ENCODE peak calls at places on chromosomes 13 and 19, in eight cellular contexts. L, V, E, C, W, G, Z and D are unnamed samples.

GRCh38 chr19:30673336-30673735 is 301.2 kb downstream of the ZNF536 start:
- DNase-seq in V (no peak), G (no peak), L (no peak), Z (no peak), E (no peak), C (no peak), W (no peak), D (no peak)

GRCh38 chr19:33067121-33067520 is 2.4 kb upstream of the RHPN2 start:
- DNase-seq in V (no peak), G (no peak), Z (no peak), E (no peak), L (no peak), W (no peak), C (no peak), D (no peak)

GRCh38 chr19:1019980-1020867 is 699 bp downstream of the TMEM259 start:
- DNase-seq in E (no peak), Z (no peak), L (peak), V (peak), C (no peak), G (peak), W (no peak), D (peak)

GRCh38 chr19:48900477-48901452 is 653 bp downstream of the NUCB1 start:
- DNase-seq in G (peak), W (peak), Z (no peak), C (peak), E (no peak), V (peak), L (no peak), D (peak)

GRCh38 chr13:48295271-48295670 is 8.3 kb upstream of the RB1 start:
- DNase-seq in E (no peak), C (no peak), W (no peak), V (no peak), L (no peak), Z (no peak), G (no peak), D (no peak)

GRCh38 chr19:7068599-7068998 is 904 bp upstream of the ZNF557 start:
- DNase-seq in V (no peak), Z (no peak), G (no peak), E (no peak), L (no peak), C (no peak), W (no peak), D (no peak)

GRCh38 chr13:73235385-73235784 is 176.6 kb downstream of the KLF5 start:
- DNase-seq in E (no peak), L (no peak), W (no peak), V (no peak), Z (no peak), C (peak), G (no peak), D (no peak)

GRCh38 chr13:81283561-81283960 is 942.6 kb upstream of the SPRY2 start:
- DNase-seq in L (no peak), C (no peak), V (no peak), W (no peak), Z (no peak), E (no peak), G (no peak), D (no peak)

GRCh38 chr13:99969368-99969933 is 2.1 kb downstream of the ZIC5 start:
- DNase-seq in L (no peak), E (no peak), C (no peak), Z (no peak), W (no peak), G (no peak), V (no peak), D (no peak)

GRCh38 chr13:113820813-113821651 is 42.8 kb downstream of the GAS6 start:
- DNase-seq in E (no peak), G (no peak), W (peak), V (no peak), L (no peak), Z (peak), C (peak), D (peak)